ENCODE peak calls at places on chromosomes 11 and 22, in four cellular contexts. X, N, H and Y are unnamed samples.

GRCh38 chr11:125165111-125165663 is 636 bp downstream of the PKNOX2 start:
- DNase-seq in H (no peak), X (no peak), N (no peak), Y (peak; percentile 50)

GRCh38 chr11:29173660-29174062 is 843.2 kb downstream of the KCNA4 start:
- DNase-seq in H (no peak), N (peak; percentile 2), X (peak; percentile 78), Y (no peak)

GRCh38 chr22:48492371-48493320 is 1335.0 kb downstream of the BRD1 start:
- DNase-seq in N (peak; percentile 50), X (peak; percentile 85), H (peak; percentile 57), Y (peak; percentile 74)

GRCh38 chr11:112961751-112962747 is 829 bp downstream of the NCAM1 start:
- DNase-seq in N (no peak), H (no peak), X (no peak), Y (peak; percentile 31)

GRCh38 chr11:100247701-100248100 is 439.4 kb upstream of the ARHGAP42 start:
- DNase-seq in H (no peak), N (no peak), X (no peak), Y (no peak)

GRCh38 chr11:9680028-9680427 is 16.2 kb downstream of the SWAP70 start:
- DNase-seq in X (no peak), H (no peak), N (no peak), Y (no peak)

GRCh38 chr22:40721266-40721665 is 42.0 kb downstream of the MCHR1 start:
- DNase-seq in X (peak; percentile 69), H (peak; percentile 24), N (peak; percentile 40), Y (no peak)

GRCh38 chr11:101045415-101045814 is 84.2 kb downstream of the PGR start:
- DNase-seq in X (no peak), N (no peak), H (no peak), Y (no peak)

GRCh38 chr11:41456288-41456687 is 3.2 kb downstream of the LRRC4C start:
- DNase-seq in H (no peak), X (no peak), N (no peak), Y (no peak)

GRCh38 chr11:21511835-21512440 is 680.9 kb upstream of the ANO5 start:
- DNase-seq in X (peak; percentile 77), H (peak; percentile 44), N (peak; percentile 48), Y (peak; percentile 88)

GRCh38 chr22:42833104-42833503 is 24.0 kb downstream of the ARFGAP3 start:
- DNase-seq in N (no peak), H (no peak), X (no peak), Y (no peak)

GRCh38 chr11:64916040-64916847 is 765 bp downstream of the ATG2A start:
- DNase-seq in X (peak; percentile 76), N (peak; percentile 55), H (peak; percentile 80), Y (no peak)

GRCh38 chr22:38756631-38757463 is 1.0 kb upstream of the SUN2 start:
- DNase-seq in N (no peak), X (no peak), H (peak; percentile 17), Y (no peak)

GRCh38 chr11:35511666-35512065 is 13.8 kb downstream of the PAMR1 start:
- DNase-seq in H (no peak), N (no peak), X (peak; percentile 25), Y (no peak)

GRCh38 chr11:70203749-70204465 is 811 bp downstream of the FADD start:
- DNase-seq in X (peak; percentile 56), N (peak; percentile 59), H (peak; percentile 92), Y (no peak)

GRCh38 chr11:120054753-120055045 is 83.2 kb downstream of the TRIM29 start:
- DNase-seq in N (no peak), H (no peak), X (no peak), Y (no peak)

GRCh38 chr22:42419328-42419881 is 12.8 kb downstream of the NFAM1 start:
- DNase-seq in X (no peak), N (no peak), H (no peak), Y (no peak)

GRCh38 chr11:31968774-31969433 is 122.0 kb upstream of the RCN1 start:
- DNase-seq in H (no peak), N (no peak), X (no peak), Y (no peak)

GRCh38 chr11:14065692-14066091 is 103.2 kb downstream of the SPON1 start:
- DNase-seq in H (no peak), X (no peak), N (no peak), Y (no peak)

GRCh38 chr22:34841911-34842310 is 224.0 kb upstream of the ISX start:
- DNase-seq in N (no peak), X (no peak), H (no peak), Y (no peak)

GRCh38 chr11:12624595-12624994 is 49.6 kb upstream of the TEAD1 start:
- DNase-seq in N (no peak), H (no peak), X (no peak), Y (no peak)

GRCh38 chr11:10763766-10764165 is 12.7 kb downstream of the CTR9 start:
- DNase-seq in N (no peak), X (no peak), H (no peak), Y (no peak)

GRCh38 chr11:19027829-19028595 is 32.5 kb downstream of the MRGPRX2 start:
- DNase-seq in H (no peak), X (peak; percentile 59), N (peak; percentile 29), Y (no peak)

GRCh38 chr22:38258895-38259294 is 13.9 kb downstream of the TMEM184B start:
- DNase-seq in H (peak; percentile 53), X (no peak), N (no peak), Y (no peak)

GRCh38 chr22:29072193-29072978 is 449 bp upstream of the KREMEN1 start:
- DNase-seq in H (peak; percentile 88), X (peak; percentile 72), N (peak; percentile 89), Y (peak; percentile 99)

GRCh38 chr22:16777284-16777924 is 47.8 kb downstream of the XKR3 start:
- DNase-seq in H (no peak), N (no peak), X (no peak), Y (no peak)

GRCh38 chr11:31492320-31492913 is 17.0 kb downstream of the IMMP1L start:
- DNase-seq in X (no peak), H (no peak), N (no peak), Y (no peak)

GRCh38 chr11:103234974-103235373 is 125.7 kb downstream of the DYNC2H1 start:
- DNase-seq in X (no peak), H (no peak), N (no peak), Y (no peak)

GRCh38 chr11:10693509-10694071 is at the start of gene IRAG1:
- DNase-seq in X (no peak), N (no peak), H (no peak), Y (peak; percentile 25)

GRCh38 chr11:77710358-77710757 is 72.8 kb upstream of the CLNS1A start:
- DNase-seq in X (peak; percentile 10), H (no peak), N (peak; percentile 36), Y (no peak)

DNA sequence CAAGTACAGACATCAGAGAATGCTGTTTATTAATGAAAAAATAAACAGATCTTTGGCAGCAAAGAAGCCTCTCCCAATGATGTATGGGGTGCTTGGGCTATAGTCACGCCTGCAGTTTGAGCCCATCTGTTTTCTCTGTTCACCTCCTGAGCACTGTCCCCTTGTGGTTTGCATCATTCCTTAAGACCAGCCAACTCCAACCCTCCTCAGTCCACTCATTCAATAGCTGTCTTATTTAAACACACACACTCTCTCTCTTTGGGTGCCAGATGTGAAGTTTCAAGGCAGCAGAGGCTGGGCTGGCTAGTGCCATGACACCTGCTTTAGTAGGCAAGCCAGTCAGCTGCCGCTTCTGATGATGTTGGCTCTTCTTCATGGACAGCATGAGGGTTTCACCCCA is 58.1 kb downstream of the POLD3 start:
- DNase-seq in X (no peak), H (no peak), N (no peak), Y (no peak)
- TF ChIP-seq NR3C1 in X (no peak), H (no peak), N (no peak), Y (no peak)

GRCh38 chr22:36979511-36979910 is 39.7 kb downstream of the TST start:
- DNase-seq in X (no peak), N (no peak), H (no peak), Y (no peak)

GRCh38 chr22:36979016-36979415 is 40.2 kb downstream of the TST start:
- DNase-seq in N (no peak), X (no peak), H (no peak), Y (no peak)

GRCh38 chr22:36985490-36985889 is 33.8 kb downstream of the TST start:
- DNase-seq in H (no peak), N (no peak), X (no peak), Y (no peak)

GRCh38 chr22:36981247-36981775 is 37.9 kb downstream of the TST start:
- DNase-seq in H (no peak), N (no peak), X (no peak), Y (no peak)

DNA sequence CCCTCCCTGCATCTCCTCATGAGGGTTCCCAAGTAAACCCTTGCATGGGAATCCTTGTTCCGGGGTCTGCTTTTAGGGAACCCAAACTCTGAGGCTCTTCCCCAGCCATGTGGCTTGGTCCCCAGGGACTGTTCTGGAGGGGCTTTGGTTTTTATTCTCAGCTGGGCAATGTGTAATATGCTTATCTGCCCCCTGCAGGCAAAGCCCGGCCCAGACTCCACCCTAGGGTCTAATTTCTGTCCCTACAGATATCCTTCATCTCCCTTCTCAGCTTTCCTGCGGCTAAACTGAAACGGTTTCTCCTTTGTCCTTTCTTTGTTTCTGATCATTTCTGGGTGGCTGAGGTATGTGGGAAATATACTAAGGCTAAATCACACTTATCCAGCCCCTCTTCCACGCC is 37.1 kb downstream of the TST start:
- DNase-seq in H (peak; percentile 83), X (no peak), N (no peak), Y (no peak)
- TF ChIP-seq NR3C1 in H (no peak), X (no peak), N (no peak), Y (no peak)

DNA sequence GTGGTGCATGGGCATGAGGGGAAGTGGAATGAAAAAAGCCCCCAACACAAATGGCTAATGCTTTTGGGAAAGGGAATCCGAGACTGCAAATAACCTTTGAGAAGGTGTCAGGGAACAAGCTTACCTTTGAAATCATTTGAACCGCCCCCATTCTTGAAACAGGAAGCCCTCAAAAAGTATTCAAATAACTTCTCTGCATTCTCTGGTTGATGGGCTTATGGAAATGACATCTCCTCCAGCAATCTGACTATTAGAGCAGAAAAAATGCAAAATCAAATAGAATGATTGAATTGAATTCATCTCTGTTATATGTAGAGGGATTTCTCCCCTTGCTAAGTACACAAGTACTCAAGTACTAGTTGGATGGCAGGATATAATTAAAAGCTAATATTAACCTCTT is 409.9 kb downstream of the TMEM135 start:
- DNase-seq in X (no peak), H (no peak), N (no peak), Y (no peak)
- TF ChIP-seq NR3C1 in X (no peak), H (no peak), N (no peak), Y (no peak)

DNA sequence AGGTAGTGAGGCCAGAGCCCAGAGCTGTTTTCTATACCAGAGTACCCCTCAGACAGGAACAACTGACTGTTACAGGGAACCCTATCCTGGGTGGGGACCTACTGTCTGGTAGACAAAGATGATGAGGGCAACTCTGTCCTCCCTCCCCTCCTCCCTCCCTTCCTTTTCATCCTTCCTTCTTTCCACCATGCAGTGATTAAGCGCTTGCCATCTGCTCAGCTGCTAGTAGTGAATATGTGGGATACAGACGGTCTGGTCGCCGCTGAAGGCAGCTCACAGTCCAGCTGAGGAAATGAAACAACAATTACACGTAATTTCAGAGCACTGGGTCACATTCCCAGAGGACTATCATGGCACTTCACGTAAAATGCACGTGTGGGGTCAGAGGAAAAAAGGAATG is 597.1 kb downstream of the BUD13 start:
- DNase-seq in X (no peak), H (no peak), N (no peak), Y (no peak)
- TF ChIP-seq NR3C1 in X (no peak), H (no peak), N (no peak), Y (no peak)

GRCh38 chr22:19826619-19826950 is 28.1 kb downstream of the GNB1L start:
- DNase-seq in H (no peak), N (no peak), X (no peak), Y (no peak)
- TF ChIP-seq NR3C1 in H (no peak), N (no peak), X (no peak), Y (no peak)